ENCODE peak calls at places on chromosomes 1 and 21, in five cellular contexts. One of them, this sample, is unnamed. For H3K36me3, the result is how much of the 10 kb centered on the place peaks cover.

GRCh38 chr21:43363506-43364260 is 63.2 kb downstream of the SIK1 start:
- DNase-seq in adrenal gland: no peak
- DNase-seq in breast epithelium: no peak
- DNase-seq in MM.1S: no peak
- DNase-seq in OCI-LY7: no peak
- DNase-seq in this sample: no peak

GRCh38 chr1:230861489-230861888 is 6.8 kb downstream of the C1orf198 start:
- DNase-seq in breast epithelium: no peak
- DNase-seq in MM.1S: no peak
- DNase-seq in adrenal gland: no peak
- DNase-seq in OCI-LY7: no peak
- DNase-seq in this sample: no peak

GRCh38 chr1:39061951-39062350 is 35.8 kb downstream of the NDUFS5 start:
- DNase-seq in adrenal gland: no peak
- DNase-seq in MM.1S: no peak
- DNase-seq in OCI-LY7: no peak
- DNase-seq in breast epithelium: no peak
- DNase-seq in this sample: no peak

GRCh38 chr1:160112370-160112769 is 3.2 kb upstream of the ATP1A2 start:
- DNase-seq in MM.1S: no peak
- DNase-seq in breast epithelium: no peak
- DNase-seq in OCI-LY7: no peak
- DNase-seq in adrenal gland: no peak
- DNase-seq in this sample: no peak

GRCh38 chr1:99305626-99306025 is 41.3 kb downstream of the PLPPR4 start:
- DNase-seq in breast epithelium: no peak
- DNase-seq in OCI-LY7: no peak
- DNase-seq in adrenal gland: no peak
- DNase-seq in MM.1S: no peak
- DNase-seq in this sample: no peak

GRCh38 chr1:80987106-80987505 is 813.6 kb upstream of the ADGRL2 start:
- DNase-seq in MM.1S: no peak
- DNase-seq in adrenal gland: no peak
- DNase-seq in breast epithelium: no peak
- DNase-seq in OCI-LY7: no peak
- DNase-seq in this sample: no peak

GRCh38 chr1:234970731-234971476 is 157.7 kb downstream of the TOMM20 start:
- DNase-seq in breast epithelium: peak
- DNase-seq in MM.1S: no peak
- DNase-seq in OCI-LY7: no peak
- DNase-seq in adrenal gland: peak
- DNase-seq in this sample: no peak

GRCh38 chr1:118821801-118822200 is 166.3 kb downstream of the TBX15 start:
- DNase-seq in breast epithelium: no peak
- DNase-seq in OCI-LY7: no peak
- DNase-seq in MM.1S: no peak
- DNase-seq in adrenal gland: no peak
- DNase-seq in this sample: no peak

GRCh38 chr1:205939690-205940330 is 3.4 kb downstream of the SLC26A9 start:
- DNase-seq in adrenal gland: no peak
- DNase-seq in MM.1S: peak
- DNase-seq in breast epithelium: no peak
- DNase-seq in OCI-LY7: peak
- DNase-seq in this sample: no peak

GRCh38 chr1:162908780-162909179 is 47.8 kb upstream of the CCDC190 start:
- DNase-seq in OCI-LY7: no peak
- DNase-seq in MM.1S: no peak
- DNase-seq in adrenal gland: no peak
- DNase-seq in breast epithelium: no peak
- DNase-seq in this sample: no peak

GRCh38 chr1:4001461-4001860 is 101.4 kb upstream of the C1orf174 start:
- DNase-seq in breast epithelium: peak
- DNase-seq in OCI-LY7: no peak
- DNase-seq in MM.1S: no peak
- DNase-seq in adrenal gland: no peak
- DNase-seq in this sample: no peak

GRCh38 chr1:69121708-69122107 is 446.0 kb upstream of the LRRC7 start:
- DNase-seq in breast epithelium: no peak
- DNase-seq in adrenal gland: no peak
- DNase-seq in MM.1S: no peak
- DNase-seq in OCI-LY7: no peak
- DNase-seq in this sample: no peak

GRCh38 chr1:240337795-240338194 is 246.1 kb downstream of the FMN2 start:
- DNase-seq in MM.1S: no peak
- DNase-seq in adrenal gland: peak
- DNase-seq in breast epithelium: no peak
- DNase-seq in OCI-LY7: no peak
- DNase-seq in this sample: no peak

GRCh38 chr1:14390816-14391215 is 207.7 kb upstream of the KAZN start:
- DNase-seq in OCI-LY7: no peak
- DNase-seq in MM.1S: peak
- DNase-seq in breast epithelium: no peak
- DNase-seq in adrenal gland: peak
- DNase-seq in this sample: no peak

GRCh38 chr1:25647106-25647505 is 30.5 kb downstream of the MAN1C1 start:
- DNase-seq in adrenal gland: no peak
- DNase-seq in OCI-LY7: no peak
- DNase-seq in breast epithelium: no peak
- DNase-seq in MM.1S: no peak
- DNase-seq in this sample: no peak

GRCh38 chr1:39076127-39076798 is 50.1 kb downstream of the NDUFS5 start:
- DNase-seq in adrenal gland: peak
- DNase-seq in breast epithelium: peak
- DNase-seq in MM.1S: no peak
- DNase-seq in OCI-LY7: no peak
- DNase-seq in this sample: no peak

GRCh38 chr1:22772054-22772453 is 61.4 kb downstream of the EPHB2 start:
- DNase-seq in adrenal gland: no peak
- DNase-seq in OCI-LY7: no peak
- DNase-seq in MM.1S: no peak
- DNase-seq in breast epithelium: no peak
- DNase-seq in this sample: no peak

GRCh38 chr1:8598060-8598724 is 219.2 kb downstream of the RERE start:
- DNase-seq in OCI-LY7: no peak
- DNase-seq in adrenal gland: peak
- DNase-seq in breast epithelium: no peak
- DNase-seq in MM.1S: no peak
- DNase-seq in this sample: no peak

GRCh38 chr1:31483012-31483946 is 70.3 kb downstream of the SERINC2 start:
- DNase-seq in MM.1S: no peak
- DNase-seq in adrenal gland: peak
- DNase-seq in breast epithelium: no peak
- DNase-seq in OCI-LY7: no peak
- DNase-seq in this sample: no peak

GRCh38 chr1:179318501-179318900 is 24.9 kb downstream of the SOAT1 start:
- DNase-seq in adrenal gland: no peak
- DNase-seq in MM.1S: no peak
- DNase-seq in OCI-LY7: peak
- DNase-seq in breast epithelium: no peak
- DNase-seq in this sample: no peak

GRCh38 chr21:36129219-36129618 is 5.7 kb upstream of the CBR3 start:
- DNase-seq in breast epithelium: no peak
- DNase-seq in adrenal gland: no peak
- DNase-seq in OCI-LY7: no peak
- DNase-seq in MM.1S: no peak
- DNase-seq in this sample: no peak

GRCh38 chr1:174920093-174920492 is 79.7 kb upstream of the CACYBP start:
- DNase-seq in MM.1S: no peak
- DNase-seq in adrenal gland: no peak
- DNase-seq in OCI-LY7: no peak
- DNase-seq in breast epithelium: no peak
- DNase-seq in this sample: no peak

GRCh38 chr1:85128296-85128695 is 72.5 kb downstream of the SYDE2 start:
- DNase-seq in OCI-LY7: no peak
- DNase-seq in MM.1S: no peak
- DNase-seq in adrenal gland: no peak
- DNase-seq in breast epithelium: no peak
- DNase-seq in this sample: no peak

GRCh38 chr1:8249838-8250237 is 68.1 kb upstream of the SLC45A1 start:
- DNase-seq in MM.1S: no peak
- DNase-seq in OCI-LY7: no peak
- DNase-seq in breast epithelium: no peak
- DNase-seq in adrenal gland: no peak
- DNase-seq in this sample: no peak

GRCh38 chr21:33441489-33442477 is 38.0 kb downstream of the TMEM50B start:
- DNase-seq in OCI-LY7: peak
- DNase-seq in MM.1S: no peak
- DNase-seq in adrenal gland: peak
- DNase-seq in breast epithelium: no peak
- DNase-seq in this sample: peak

GRCh38 chr1:23628951-23629387 is 62.6 kb upstream of the RPL11 start:
- DNase-seq in OCI-LY7: peak
- DNase-seq in adrenal gland: no peak
- DNase-seq in MM.1S: no peak
- DNase-seq in breast epithelium: no peak
- DNase-seq in this sample: peak

GRCh38 chr1:33010946-33011731 is 25.5 kb downstream of the AK2 start:
- DNase-seq in OCI-LY7: no peak
- DNase-seq in MM.1S: no peak
- DNase-seq in breast epithelium: no peak
- DNase-seq in adrenal gland: peak
- DNase-seq in this sample: no peak

DNA sequence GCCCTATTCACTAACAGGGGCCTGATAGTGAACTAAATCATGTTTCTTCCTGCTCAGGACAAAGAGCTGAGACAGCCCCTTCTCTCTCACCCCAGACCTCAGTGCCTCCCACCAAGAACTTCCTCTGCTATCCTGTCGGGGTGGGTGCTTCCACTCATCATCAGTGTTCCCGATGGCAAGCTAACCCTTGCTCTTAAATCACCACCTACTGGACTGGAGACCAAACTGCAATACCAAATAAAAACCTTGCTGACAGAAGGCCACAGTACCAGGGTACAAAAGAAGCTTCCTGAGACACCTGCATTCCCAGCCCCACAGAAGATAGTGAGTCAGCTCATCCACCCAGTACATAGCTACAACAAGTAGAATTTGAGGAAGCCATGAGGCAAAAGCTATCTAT is 799.5 kb downstream of the LTN1 start:
- DNase-seq in breast epithelium: no peak
- DNase-seq in OCI-LY7: peak
- DNase-seq in adrenal gland: no peak
- DNase-seq in MM.1S: no peak
- DNase-seq in this sample: no peak
- TF ChIP-seq CTCF in breast epithelium: no peak
- TF ChIP-seq CTCF in OCI-LY7: peak
- TF ChIP-seq CTCF in adrenal gland: no peak
- TF ChIP-seq CTCF in MM.1S: peak
- TF ChIP-seq CTCF in this sample: no peak

DNA sequence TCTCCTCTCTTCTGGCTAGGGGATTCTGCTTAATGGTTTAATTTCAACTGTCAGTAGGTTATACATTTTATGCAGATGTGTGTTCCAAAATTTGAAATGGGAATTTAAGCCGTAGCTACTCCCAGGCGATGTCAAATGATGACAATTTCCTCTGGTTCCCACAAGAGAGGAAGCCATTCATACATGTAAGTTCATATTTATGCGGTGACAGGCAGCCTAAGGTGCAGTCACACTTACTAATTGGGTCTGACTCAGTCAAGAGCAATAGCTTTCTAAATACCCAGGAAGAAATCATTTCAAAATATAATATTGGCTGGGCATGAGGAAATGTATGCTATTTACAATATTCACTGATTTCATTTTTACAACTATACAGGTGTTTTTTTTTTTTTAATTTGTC is 1.3 kb downstream of the DSCAM start:
- DNase-seq in breast epithelium: no peak
- DNase-seq in MM.1S: no peak
- DNase-seq in OCI-LY7: no peak
- DNase-seq in adrenal gland: no peak
- DNase-seq in this sample: no peak
- H3K4me3 ChIP-seq in breast epithelium: no peak
- H3K4me3 ChIP-seq in MM.1S: no peak
- H3K4me3 ChIP-seq in OCI-LY7: no peak
- H3K4me3 ChIP-seq in adrenal gland: no peak
- H3K4me3 ChIP-seq in this sample: no peak

GRCh38 chr1:244289976-244290375 is 161.7 kb downstream of the ADSS2 start:
- DNase-seq in MM.1S: no peak
- DNase-seq in breast epithelium: no peak
- DNase-seq in adrenal gland: no peak
- DNase-seq in OCI-LY7: no peak
- DNase-seq in this sample: no peak

GRCh38 chr1:244291867-244292180 is 159.9 kb downstream of the ADSS2 start:
- DNase-seq in adrenal gland: no peak
- DNase-seq in breast epithelium: no peak
- DNase-seq in MM.1S: no peak
- DNase-seq in OCI-LY7: no peak
- DNase-seq in this sample: no peak

GRCh38 chr1:244288663-244289062 is 163.0 kb downstream of the ADSS2 start:
- DNase-seq in OCI-LY7: no peak
- DNase-seq in adrenal gland: no peak
- DNase-seq in breast epithelium: no peak
- DNase-seq in MM.1S: no peak
- DNase-seq in this sample: no peak

GRCh38 chr1:244290386-244290785 is 161.3 kb downstream of the ADSS2 start:
- DNase-seq in adrenal gland: no peak
- DNase-seq in MM.1S: no peak
- DNase-seq in breast epithelium: no peak
- DNase-seq in OCI-LY7: no peak
- DNase-seq in this sample: no peak

DNA sequence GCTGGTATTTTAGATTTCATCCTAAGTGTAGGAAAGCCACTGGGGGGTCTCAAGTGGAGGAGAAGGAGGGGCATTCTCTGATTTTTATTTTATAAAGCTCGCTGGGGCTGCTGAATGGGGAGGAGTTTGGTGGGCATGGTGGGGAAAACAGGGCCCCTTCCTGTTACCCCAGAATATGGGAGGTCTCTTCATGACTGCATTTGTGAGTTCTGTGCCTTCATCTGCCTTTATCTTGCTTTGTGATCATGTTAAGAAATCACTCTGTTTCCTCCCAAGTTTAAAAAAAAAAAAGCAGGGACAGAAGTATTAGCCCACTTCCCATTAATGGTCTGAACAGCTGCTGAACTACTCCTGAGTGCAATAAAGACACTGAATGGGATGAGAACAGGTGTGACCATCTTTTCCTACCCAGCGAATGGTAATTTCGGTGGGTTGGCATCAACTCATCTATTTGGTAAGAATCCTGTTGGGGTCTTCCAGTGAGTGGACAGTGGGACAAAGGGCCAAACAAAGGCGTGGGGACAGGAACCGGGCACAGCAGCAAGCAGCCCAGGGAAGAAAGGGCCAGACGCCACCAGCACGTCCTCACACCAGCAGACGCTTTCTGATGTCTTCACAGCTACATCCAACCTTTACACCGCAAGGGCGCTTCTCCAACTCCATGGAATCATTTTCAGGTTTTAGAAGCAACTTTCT is 160.4 kb downstream of the ADSS2 start:
- DNase-seq in adrenal gland: no peak
- DNase-seq in breast epithelium: no peak
- DNase-seq in OCI-LY7: no peak
- DNase-seq in MM.1S: no peak
- DNase-seq in this sample: no peak
- H3K36me3 ChIP-seq in adrenal gland: under half
- H3K36me3 ChIP-seq in breast epithelium: under half
- H3K36me3 ChIP-seq in OCI-LY7: under half
- H3K36me3 ChIP-seq in MM.1S: under half
- H3K36me3 ChIP-seq in this sample: under half

GRCh38 chr1:6447818-6448748 is 17.9 kb downstream of the TNFRSF25 start:
- DNase-seq in OCI-LY7: peak
- DNase-seq in MM.1S: peak
- DNase-seq in breast epithelium: no peak
- DNase-seq in adrenal gland: no peak
- DNase-seq in this sample: no peak
- TF ChIP-seq CTCF in OCI-LY7: peak
- TF ChIP-seq CTCF in MM.1S: no peak
- TF ChIP-seq CTCF in breast epithelium: no peak
- TF ChIP-seq CTCF in adrenal gland: no peak
- TF ChIP-seq CTCF in this sample: peak

This sample was measured in GM06990.